ENCODE peak calls at places on chromosomes 3 and 15, in ten cellular contexts. A, J, C, G, K, D, Q, Z, R and N are unnamed samples.
A peak's percentile ranks its signal among the peaks of the same experiment; 100 is the strongest.

GRCh38 chr3:39294446-39295183 is 14.8 kb upstream of the CX3CR1 start:
- DNase-seq in G (no peak), Z (peak; percentile 39), D (no peak), C (peak; percentile 54), Q (no peak), R (no peak), A (no peak), J (no peak), K (no peak), N (no peak)

GRCh38 chr15:80251505-80252280 is at the start of gene CTXND1:
- DNase-seq in Z (no peak), R (peak; percentile 21), J (peak; percentile 40), D (no peak), A (no peak), C (no peak), K (peak; percentile 75), Q (no peak), G (no peak), N (peak; percentile 84)

GRCh38 chr3:69881756-69882428 is 117.6 kb upstream of the SAMMSON start:
- DNase-seq in C (no peak), J (no peak), R (no peak), G (no peak), A (no peak), Q (no peak), K (no peak), D (no peak), Z (no peak), N (no peak)

GRCh38 chr3:188345223-188345622 is 191.3 kb downstream of the LPP start:
- DNase-seq in A (no peak), J (no peak), R (no peak), G (peak; percentile 41), Z (peak; percentile 73), D (no peak), C (no peak), K (no peak), Q (peak; percentile 29), N (no peak)

GRCh38 chr15:84603630-84604379 is 3.0 kb downstream of the ZSCAN2 start:
- DNase-seq in Q (no peak), Z (no peak), A (no peak), D (no peak), R (no peak), J (no peak), K (no peak), C (no peak), G (no peak), N (peak; percentile 66)

GRCh38 chr3:34150987-34151386 is 352.6 kb downstream of the PDCD6IP start:
- DNase-seq in Z (no peak), Q (no peak), D (no peak), R (no peak), G (no peak), J (no peak), C (peak; percentile 37), A (no peak), K (no peak), N (no peak)

GRCh38 chr3:15273214-15273613 is 59.2 kb downstream of the SH3BP5 start:
- DNase-seq in D (no peak), Z (no peak), G (no peak), K (no peak), C (no peak), Q (no peak), A (no peak), J (no peak), R (no peak), N (no peak)

GRCh38 chr3:125310623-125311076 is 64.5 kb downstream of the ZNF148 start:
- DNase-seq in J (no peak), D (peak; percentile 35), K (no peak), Z (no peak), G (no peak), Q (no peak), C (peak; percentile 13), A (no peak), R (no peak), N (peak; percentile 10)

GRCh38 chr3:13884851-13885703 is 5.2 kb upstream of the WNT7A start:
- DNase-seq in Q (no peak), J (peak; percentile 81), K (peak; percentile 72), A (no peak), G (no peak), C (peak; percentile 55), D (peak; percentile 41), R (peak; percentile 33), Z (no peak), N (peak; percentile 86)

GRCh38 chr15:43465105-43465504 is 27.9 kb downstream of the TP53BP1 start:
- DNase-seq in R (no peak), G (peak; percentile 73), C (no peak), D (no peak), K (no peak), Q (peak; percentile 91), A (no peak), J (no peak), Z (peak; percentile 80), N (no peak)

GRCh38 chr15:80041497-80042253 is 17.8 kb upstream of the ZFAND6 start:
- DNase-seq in Z (no peak), D (no peak), J (no peak), A (no peak), C (no peak), Q (no peak), G (no peak), R (no peak), K (no peak), N (no peak)

GRCh38 chr3:242986-243706 is 46.6 kb downstream of the CHL1 start:
- DNase-seq in G (peak; percentile 21), K (no peak), Z (peak; percentile 89), J (no peak), Q (peak; percentile 2), R (no peak), C (no peak), D (no peak), A (no peak), N (no peak)

DNA sequence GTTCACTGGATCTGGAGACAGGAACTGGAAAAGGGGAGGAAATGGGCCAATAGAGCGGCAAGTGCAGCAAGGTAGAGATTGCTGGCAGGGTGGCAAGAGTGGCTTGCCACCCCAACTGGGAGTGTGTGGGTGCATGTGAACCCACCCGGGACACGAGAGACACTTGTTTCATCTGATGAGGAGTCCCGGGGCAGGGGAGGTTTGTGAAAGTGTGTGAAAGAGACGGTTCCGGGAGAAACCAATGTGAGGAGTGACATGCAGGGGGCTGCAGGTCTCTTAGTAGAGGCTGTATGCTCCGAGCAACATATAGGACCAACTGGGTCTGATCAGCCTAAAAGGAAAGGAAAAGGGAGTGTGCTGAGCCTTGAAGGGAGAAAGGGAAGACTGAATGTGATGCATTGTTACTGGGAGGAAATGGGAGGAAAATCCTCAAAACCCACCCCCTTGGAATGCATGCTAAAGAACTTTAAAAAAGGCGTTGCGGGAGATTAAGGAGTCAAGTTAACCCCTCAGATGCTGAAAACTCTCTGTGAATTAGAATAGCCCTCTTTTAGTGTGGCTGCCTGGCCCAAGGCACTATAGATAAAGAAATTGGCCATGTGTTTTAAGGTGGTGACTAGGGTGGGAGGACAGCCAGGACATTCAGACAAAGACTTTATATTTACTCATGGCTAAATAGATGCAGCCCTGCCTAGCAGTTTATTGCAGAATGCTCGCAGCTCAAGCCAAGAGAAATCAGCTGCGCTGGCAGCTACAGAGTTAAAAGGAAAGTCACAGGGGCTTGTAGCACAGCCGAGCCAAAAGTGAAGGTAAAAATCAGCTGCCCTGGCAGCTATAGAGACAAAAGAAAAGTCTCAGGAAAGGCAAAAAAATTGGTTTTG is 9.1 kb upstream of the SLC9C1 start:
- DNase-seq in K (no peak), J (peak; percentile 16), A (no peak), D (no peak), C (peak; percentile 27), Q (no peak), R (peak; percentile 87), G (no peak), Z (no peak), N (peak; percentile 17)
- H3K4me3 ChIP-seq in K (peak overlapping the region; percentile 49), J (peak overlapping the region; percentile 7), A (peak overlapping the region; percentile 22), D (no peak overlapping the region), C (peak overlapping the region; percentile 69), Q (peak overlapping the region; percentile 57), R (peak overlapping the region; percentile 70), G (peak overlapping the region; percentile 48), Z (peak overlapping the region; percentile 56), N (peak overlapping the region; percentile 24)

GRCh38 chr3:187027531-187027936 is 97.2 kb downstream of the ST6GAL1 start:
- DNase-seq in G (no peak), Z (no peak), J (no peak), K (no peak), R (no peak), A (no peak), C (peak; percentile 84), D (no peak), Q (no peak), N (no peak)
- H3K4me3 ChIP-seq in G (no peak overlapping the region), Z (no peak overlapping the region), J (no peak overlapping the region), K (no peak overlapping the region), R (no peak overlapping the region), A (no peak overlapping the region), C (peak overlapping the region; percentile 66), D (no peak overlapping the region), Q (no peak overlapping the region), N (no peak overlapping the region)

GRCh38 chr3:48989796-48990635 is at the start of gene P4HTM:
- DNase-seq in G (peak; percentile 74), R (peak; percentile 80), K (no peak), C (peak; percentile 83), Q (peak; percentile 93), D (peak; percentile 85), A (peak; percentile 83), J (peak; percentile 94), Z (peak; percentile 95), N (peak; percentile 93)

GRCh38 chr3:48989126-48989795 is 780 bp upstream of the P4HTM start:
- DNase-seq in G (no peak), R (no peak), A (no peak), K (no peak), D (no peak), J (peak; percentile 45), Q (no peak), Z (no peak), C (no peak), N (peak; percentile 54)

GRCh38 chr3:48993834-48994233 is 3.8 kb downstream of the P4HTM start:
- DNase-seq in K (no peak), C (no peak), G (no peak), Z (no peak), R (no peak), Q (no peak), D (no peak), A (no peak), J (no peak), N (no peak)

GRCh38 chr3:48990636-48991421 is 788 bp downstream of the P4HTM start:
- DNase-seq in C (peak; percentile 51), Z (peak; percentile 13), Q (peak; percentile 23), R (no peak), J (peak; percentile 52), A (no peak), D (peak; percentile 51), K (no peak), G (no peak), N (peak; percentile 74)

GRCh38 chr3:48991851-48992545 is 2.0 kb downstream of the P4HTM start:
- DNase-seq in R (no peak), K (no peak), A (no peak), G (no peak), Z (no peak), D (no peak), Q (no peak), C (no peak), J (no peak), N (no peak)
- H3K4me3 ChIP-seq in R (no peak overlapping the region), K (peak overlapping the region; percentile 63), A (no peak overlapping the region), G (peak overlapping the region; percentile 78), Z (no peak overlapping the region), D (no peak overlapping the region), Q (peak overlapping the region; percentile 82), C (peak overlapping the region; percentile 82), J (no peak overlapping the region), N (no peak overlapping the region)

DNA sequence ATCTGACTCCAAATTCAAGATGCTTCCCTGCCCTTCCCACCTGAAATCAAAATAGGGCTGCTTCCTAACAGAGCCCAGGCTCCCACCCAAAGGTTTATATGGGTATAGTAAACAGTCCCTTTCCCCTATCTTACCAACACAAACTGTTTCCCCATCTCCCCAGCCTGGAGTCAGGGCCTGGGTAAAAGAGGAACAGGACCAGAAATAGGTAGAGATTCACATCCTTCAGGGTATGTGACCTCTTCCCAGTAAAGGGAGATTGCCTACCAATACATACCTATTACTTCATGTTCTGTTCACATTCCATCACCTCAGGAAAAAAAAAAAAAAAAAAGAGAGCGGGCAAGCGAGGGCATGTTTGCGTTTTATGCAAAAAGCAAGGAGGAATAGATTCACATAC is 9.7 kb upstream of the SHF start:
- DNase-seq in Z (no peak), R (no peak), D (no peak), G (no peak), J (no peak), K (no peak), A (no peak), C (no peak), Q (no peak), N (no peak)
- H3K4me3 ChIP-seq in Z (no peak overlapping the region), R (no peak overlapping the region), D (no peak overlapping the region), G (no peak overlapping the region), J (no peak overlapping the region), K (peak overlapping the region; percentile 87), A (no peak overlapping the region), C (peak overlapping the region; percentile 62), Q (no peak overlapping the region), N (no peak overlapping the region)